ENCODE peak calls at places on chromosomes 13 and 19, in four cellular contexts. One of them, this sample, is unnamed.

GRCh38 chr19:4088975-4089374 is 22.3 kb upstream of the ZBTB7A start:
- DNase-seq in GM12878: no peak
- DNase-seq in K562: no peak
- DNase-seq in H1: no peak
- DNase-seq in this sample: no peak

GRCh38 chr19:16070366-16070990 is 5.8 kb upstream of the TPM4 start:
- DNase-seq in GM12878: no peak
- DNase-seq in K562: peak; percentile 57
- DNase-seq in H1: no peak
- DNase-seq in this sample: no peak

GRCh38 chr19:32396046-32396652 is 9.4 kb upstream of the DPY19L3 start:
- DNase-seq in GM12878: no peak
- DNase-seq in K562: no peak
- DNase-seq in H1: no peak
- DNase-seq in this sample: no peak

GRCh38 chr19:49808762-49809154 is 4.3 kb downstream of the FUZ start:
- DNase-seq in GM12878: no peak
- DNase-seq in K562: peak; percentile 96
- DNase-seq in H1: peak; percentile 94
- DNase-seq in this sample: peak; percentile 71

GRCh38 chr19:3210347-3211017 is 14.0 kb upstream of the CELF5 start:
- DNase-seq in GM12878: no peak
- DNase-seq in K562: peak; percentile 68
- DNase-seq in H1: peak; percentile 34
- DNase-seq in this sample: no peak

GRCh38 chr19:49528211-49528771 is 488 bp downstream of the RCN3 start:
- DNase-seq in GM12878: no peak
- DNase-seq in K562: peak; percentile 10
- DNase-seq in H1: no peak
- DNase-seq in this sample: peak; percentile 30

GRCh38 chr19:49890349-49891311 is 6.1 kb downstream of the IL4I1 start:
- DNase-seq in GM12878: no peak
- DNase-seq in K562: peak; percentile 94
- DNase-seq in H1: no peak
- DNase-seq in this sample: no peak

GRCh38 chr13:23842406-23842805 is 46.8 kb downstream of the MIPEP start:
- DNase-seq in GM12878: no peak
- DNase-seq in K562: no peak
- DNase-seq in H1: no peak
- DNase-seq in this sample: no peak

GRCh38 chr19:43351998-43352746 is 1.3 kb upstream of the CD177 start:
- DNase-seq in GM12878: no peak
- DNase-seq in K562: no peak
- DNase-seq in H1: no peak
- DNase-seq in this sample: no peak

GRCh38 chr19:58007285-58007684 is 4.7 kb upstream of the ZNF606 start:
- DNase-seq in GM12878: no peak
- DNase-seq in K562: no peak
- DNase-seq in H1: no peak
- DNase-seq in this sample: no peak

GRCh38 chr19:1624458-1624857 is 19.2 kb upstream of the UQCR11 start:
- DNase-seq in GM12878: no peak
- DNase-seq in K562: peak; percentile 69
- DNase-seq in H1: peak; percentile 49
- DNase-seq in this sample: peak; percentile 37

GRCh38 chr13:100088282-100088647 is 628 bp upstream of the PCCA start:
- DNase-seq in GM12878: no peak
- DNase-seq in K562: no peak
- DNase-seq in H1: no peak
- DNase-seq in this sample: no peak

GRCh38 chr13:43684947-43685725 is 101.6 kb downstream of the ENOX1 start:
- DNase-seq in GM12878: no peak
- DNase-seq in K562: no peak
- DNase-seq in H1: no peak
- DNase-seq in this sample: no peak
- TF ChIP-seq CHD1 in GM12878: no peak
- TF ChIP-seq CHD1 in K562: no peak
- TF ChIP-seq CHD1 in H1: no peak
- TF ChIP-seq CHD1 in this sample: no peak

DNA sequence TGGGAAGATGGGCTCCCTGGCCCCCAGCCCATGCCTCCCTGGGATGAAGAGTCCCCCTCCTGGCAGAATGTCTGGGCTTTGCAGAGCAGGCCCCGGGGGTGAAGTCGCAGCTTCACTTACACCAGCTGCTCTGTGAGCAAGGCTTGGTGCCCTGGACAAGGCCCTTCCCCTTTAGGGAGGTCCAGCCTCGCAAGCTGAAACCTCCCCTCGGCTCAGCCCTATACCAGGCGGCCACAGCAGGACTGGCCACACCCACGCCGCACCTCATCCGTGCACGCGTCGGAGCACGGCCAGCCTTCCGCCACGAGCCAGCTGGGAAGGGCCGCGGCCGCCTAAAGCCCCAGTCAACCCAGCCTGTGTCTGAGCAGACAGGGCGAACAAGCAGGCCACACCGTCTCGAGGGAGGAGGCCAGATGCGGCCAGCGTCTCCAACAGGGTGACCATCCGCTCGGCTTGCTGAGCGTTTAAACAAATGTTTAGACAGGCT is 83.2 kb upstream of the MCF2L start:
- DNase-seq in GM12878: no peak
- DNase-seq in K562: peak; percentile 50
- DNase-seq in H1: peak; percentile 71
- DNase-seq in this sample: peak; percentile 87
- TF ChIP-seq CHD1 in GM12878: no peak
- TF ChIP-seq CHD1 in K562: no peak
- TF ChIP-seq CHD1 in H1: no peak
- TF ChIP-seq CHD1 in this sample: no peak

DNA sequence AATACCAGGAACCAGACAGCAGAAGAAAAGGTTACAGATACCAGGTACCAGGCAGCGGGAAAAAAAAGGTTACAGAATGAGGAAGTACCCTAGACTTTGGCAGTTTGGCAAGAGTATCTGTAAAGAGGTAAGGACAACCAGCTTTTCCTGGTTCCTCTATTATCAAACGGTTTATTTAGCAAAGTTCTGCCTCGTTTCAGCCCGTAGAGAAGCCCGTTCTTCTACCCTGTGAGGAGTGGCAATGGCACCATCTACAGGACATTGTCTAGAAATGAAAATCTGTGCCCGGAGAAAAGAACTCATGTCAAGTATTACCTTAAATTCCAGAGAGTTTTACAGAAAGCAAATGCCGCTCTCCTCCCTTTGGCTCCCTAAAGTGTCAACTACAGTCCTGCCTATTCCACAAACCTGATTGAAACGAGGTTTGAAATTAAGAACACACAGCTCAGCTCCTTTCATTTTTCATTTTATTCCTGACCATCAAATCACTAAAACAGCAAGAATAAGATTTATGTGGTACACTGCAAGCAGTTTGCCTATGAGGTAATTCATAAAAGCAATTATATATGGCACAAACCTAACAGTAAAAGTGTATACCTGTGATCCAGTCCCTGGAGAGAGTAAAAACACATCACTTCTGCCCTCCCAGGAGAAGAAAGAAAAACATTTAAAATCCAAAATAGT is 226.3 kb downstream of the SLC7A1 start:
- DNase-seq in GM12878: peak; percentile 12
- DNase-seq in K562: no peak
- DNase-seq in H1: no peak
- DNase-seq in this sample: peak; percentile 34
- TF ChIP-seq CHD1 in GM12878: no peak
- TF ChIP-seq CHD1 in K562: no peak
- TF ChIP-seq CHD1 in H1: no peak
- TF ChIP-seq CHD1 in this sample: no peak

DNA sequence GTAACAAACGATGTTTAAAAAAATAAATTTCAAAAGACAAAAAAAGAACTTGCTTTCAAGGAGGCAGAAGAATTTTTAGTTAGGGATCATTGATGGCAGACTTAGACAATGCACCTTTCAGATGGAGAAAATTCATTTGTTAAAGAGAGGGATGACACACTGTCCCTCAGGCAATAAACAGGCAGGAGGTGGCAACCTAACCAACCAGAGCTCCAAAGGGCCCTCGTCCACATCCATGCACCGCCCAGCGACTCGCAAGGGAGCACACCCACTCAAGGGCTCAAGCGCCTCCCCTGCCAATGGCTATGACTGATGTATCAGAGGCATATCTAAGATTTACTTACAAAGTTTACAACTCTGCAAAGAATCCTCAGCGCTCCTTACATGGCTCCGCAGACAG is 81.9 kb downstream of the TUBGCP3 start:
- DNase-seq in GM12878: no peak
- DNase-seq in K562: no peak
- DNase-seq in H1: no peak
- DNase-seq in this sample: no peak
- TF ChIP-seq CHD1 in GM12878: no peak
- TF ChIP-seq CHD1 in K562: no peak
- TF ChIP-seq CHD1 in H1: no peak
- TF ChIP-seq CHD1 in this sample: no peak

GRCh38 chr19:12187625-12188024 is 24.7 kb downstream of the ZNF136 start:
- DNase-seq in GM12878: no peak
- DNase-seq in K562: no peak
- DNase-seq in H1: no peak
- DNase-seq in this sample: no peak
- TF ChIP-seq CHD1 in GM12878: no peak
- TF ChIP-seq CHD1 in K562: no peak
- TF ChIP-seq CHD1 in H1: no peak
- TF ChIP-seq CHD1 in this sample: no peak

GRCh38 chr19:10155834-10156233 is 36.1 kb upstream of the EIF3G start:
- DNase-seq in GM12878: no peak
- DNase-seq in K562: no peak
- DNase-seq in H1: no peak
- DNase-seq in this sample: peak; percentile 34
- TF ChIP-seq CHD1 in GM12878: no peak
- TF ChIP-seq CHD1 in K562: no peak
- TF ChIP-seq CHD1 in H1: no peak
- TF ChIP-seq CHD1 in this sample: no peak

DNA sequence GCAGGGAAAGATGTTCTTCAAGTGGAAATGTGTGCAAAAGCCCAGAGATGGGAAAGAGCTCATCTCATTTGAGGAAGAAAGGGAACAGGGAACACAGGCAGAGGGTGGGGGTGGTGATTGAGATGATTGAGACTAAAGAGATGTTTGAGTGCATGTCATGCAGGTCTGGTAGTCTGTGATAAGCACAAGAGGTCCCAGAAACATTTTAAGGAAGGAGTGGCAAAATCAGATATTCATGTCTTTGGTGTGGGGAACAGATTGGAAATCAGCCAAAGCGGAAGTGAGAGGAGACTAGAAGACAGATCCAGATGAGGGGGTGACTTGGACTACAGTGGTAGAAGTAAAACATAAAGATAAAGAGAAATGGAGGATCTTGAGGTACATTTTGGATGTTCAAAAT is 39.4 kb upstream of the DACH1 start:
- DNase-seq in GM12878: no peak
- DNase-seq in K562: no peak
- DNase-seq in H1: no peak
- DNase-seq in this sample: no peak
- TF ChIP-seq CHD1 in GM12878: no peak
- TF ChIP-seq CHD1 in K562: no peak
- TF ChIP-seq CHD1 in H1: no peak
- TF ChIP-seq CHD1 in this sample: no peak

DNA sequence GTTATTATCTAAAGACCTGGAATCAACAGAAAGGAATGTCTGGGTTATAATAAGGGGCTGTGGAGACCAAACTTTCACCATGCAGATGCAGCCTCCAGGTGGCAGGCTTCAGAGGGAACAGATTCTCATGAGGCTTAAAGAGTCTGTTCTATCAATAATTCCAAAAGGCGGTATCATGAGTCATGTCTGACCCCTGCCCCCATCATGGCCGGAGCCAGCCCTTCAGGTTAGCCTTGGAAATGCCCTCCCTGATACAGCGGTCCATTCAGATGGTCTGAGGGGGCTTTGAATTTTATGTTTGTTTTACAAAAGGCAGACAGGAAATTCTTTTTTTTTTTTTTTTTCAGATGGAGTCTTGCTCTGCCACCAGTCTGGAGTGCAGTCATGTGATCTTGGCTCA is 21.7 kb upstream of the LAMP1 start:
- DNase-seq in GM12878: no peak
- DNase-seq in K562: peak; percentile 61
- DNase-seq in H1: no peak
- DNase-seq in this sample: peak; percentile 75
- TF ChIP-seq CHD1 in GM12878: no peak
- TF ChIP-seq CHD1 in K562: no peak
- TF ChIP-seq CHD1 in H1: no peak
- TF ChIP-seq CHD1 in this sample: no peak

GRCh38 chr19:34237283-34237682 is 17.1 kb upstream of the GARRE1 start:
- DNase-seq in GM12878: no peak
- DNase-seq in K562: no peak
- DNase-seq in H1: no peak
- DNase-seq in this sample: no peak
- TF ChIP-seq CHD1 in GM12878: no peak
- TF ChIP-seq CHD1 in K562: no peak
- TF ChIP-seq CHD1 in H1: no peak
- TF ChIP-seq CHD1 in this sample: no peak

This sample was measured in IMR-90.